ENCODE peak calls at places on chromosomes 7 and 10, in five cellular contexts. U is astrocyte of the cerebellum, E is HFF-Myc, Z is brain microvascular endothelial cell, L is uterus. S is an unnamed sample.

GRCh38 chr7:3408814-3409595 is 108.0 kb downstream of the SDK1 start:
- DNase-seq in E (no peak), L (no peak), U (no peak), Z (peak), S (no peak)

GRCh38 chr7:23467731-23468720 is 2.3 kb downstream of the IGF2BP3 start:
- DNase-seq in U (no peak), E (no peak), Z (no peak), L (no peak), S (no peak)

GRCh38 chr7:83677180-83677866 is 28.4 kb upstream of the SEMA3E start:
- DNase-seq in L (no peak), U (peak), E (peak), Z (peak), S (no peak)

GRCh38 chr10:51879238-51879637 is 179.8 kb upstream of the CSTF2T start:
- DNase-seq in E (peak), U (peak), Z (peak), L (no peak), S (peak)

GRCh38 chr7:128831994-128832879 is 2.0 kb downstream of the FLNC start:
- DNase-seq in L (peak), E (no peak), Z (peak), U (peak), S (peak)

GRCh38 chr7:100152404-100152803 is 3.7 kb downstream of the LAMTOR4 start:
- DNase-seq in Z (no peak), E (no peak), U (no peak), L (no peak), S (no peak)

GRCh38 chr10:43287056-43288007 is 20.5 kb upstream of the RASGEF1A start:
- DNase-seq in E (no peak), L (no peak), U (no peak), Z (no peak), S (no peak)

GRCh38 chr7:91918356-91918755 is 22.3 kb upstream of the AKAP9 start:
- DNase-seq in U (no peak), E (no peak), L (no peak), Z (no peak), S (no peak)

GRCh38 chr7:117112640-117113039 is 159.3 kb downstream of the ST7 start:
- DNase-seq in L (no peak), E (no peak), U (no peak), Z (no peak), S (no peak)

GRCh38 chr10:24468281-24468751 is 255.4 kb downstream of the ARHGAP21 start:
- DNase-seq in L (no peak), E (no peak), U (no peak), Z (no peak), S (no peak)

GRCh38 chr7:30193333-30193943 is 58.7 kb downstream of the MTURN start:
- DNase-seq in E (no peak), L (no peak), Z (no peak), U (no peak), S (no peak)

GRCh38 chr10:51095444-51095843 is 21.2 kb downstream of the PRKG1 start:
- DNase-seq in U (no peak), L (no peak), E (no peak), Z (no peak), S (no peak)

GRCh38 chr7:151671514-151671913 is 151.8 kb upstream of the RHEB start:
- DNase-seq in L (no peak), Z (no peak), U (no peak), E (no peak), S (no peak)

GRCh38 chr10:58701398-58702135 is 188.9 kb downstream of the BICC1 start:
- DNase-seq in L (peak), Z (no peak), U (peak), E (peak), S (no peak)

DNA sequence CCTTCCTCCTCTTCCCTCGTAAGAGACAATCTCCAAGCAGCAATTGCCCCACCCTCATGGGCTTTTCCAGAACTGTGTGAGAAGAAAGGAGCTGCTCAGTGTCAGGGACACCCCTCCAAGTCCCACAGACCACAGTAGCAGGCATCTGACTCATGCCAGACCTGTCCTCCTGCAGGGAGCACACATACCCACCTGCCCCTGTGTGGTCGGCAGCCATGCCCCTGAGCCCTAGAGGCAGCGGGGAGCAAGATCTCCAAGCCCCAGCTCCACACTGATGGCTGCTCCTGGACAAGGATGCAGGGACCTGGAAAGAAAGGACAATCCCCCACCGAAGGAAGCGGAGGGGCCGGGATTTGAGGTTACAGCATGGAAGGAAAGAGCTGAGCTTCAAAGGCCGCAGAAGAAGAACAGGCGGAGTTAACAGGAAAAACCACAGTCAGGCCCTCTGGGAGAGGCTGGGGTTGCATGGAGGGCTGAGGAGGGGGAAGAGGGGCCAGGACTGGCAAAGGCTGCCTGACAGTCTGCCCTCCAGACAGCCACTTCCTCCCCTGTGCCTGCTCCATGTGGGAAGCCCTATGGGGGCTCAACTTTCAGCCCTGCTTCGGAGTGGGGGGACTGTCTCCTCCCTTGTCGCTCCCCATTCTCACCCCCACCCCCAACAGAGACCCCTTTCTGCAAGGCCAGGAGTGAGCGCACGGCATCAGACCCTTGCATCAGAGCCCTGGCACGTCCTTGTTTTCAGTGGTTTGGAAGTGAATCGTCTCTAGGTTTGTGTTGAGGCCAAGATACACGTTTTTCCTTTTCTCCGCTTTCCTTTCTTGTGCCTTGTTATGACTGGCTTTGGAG is 46.8 kb downstream of the ASB13 start:
- DNase-seq in L (no peak), U (peak), Z (no peak), E (no peak), S (peak)
- H3K4me3 ChIP-seq in L (no peak), U (no peak), Z (no peak), E (no peak), S (no peak)

GRCh38 chr7:134458806-134459698 is at the start of gene AKR1B1:
- DNase-seq in Z (peak), U (peak), E (peak), L (peak), S (peak)
- TF ChIP-seq CTCF in Z (peak), U (peak), E (peak), L (peak), S (peak)

GRCh38 chr7:150515248-150515647 is 576 bp downstream of the GIMAP7 start:
- DNase-seq in E (no peak), Z (no peak), L (no peak), U (no peak), S (no peak)
- H3K4me3 ChIP-seq in E (no peak), Z (no peak), L (peak), U (no peak), S (peak)

DNA sequence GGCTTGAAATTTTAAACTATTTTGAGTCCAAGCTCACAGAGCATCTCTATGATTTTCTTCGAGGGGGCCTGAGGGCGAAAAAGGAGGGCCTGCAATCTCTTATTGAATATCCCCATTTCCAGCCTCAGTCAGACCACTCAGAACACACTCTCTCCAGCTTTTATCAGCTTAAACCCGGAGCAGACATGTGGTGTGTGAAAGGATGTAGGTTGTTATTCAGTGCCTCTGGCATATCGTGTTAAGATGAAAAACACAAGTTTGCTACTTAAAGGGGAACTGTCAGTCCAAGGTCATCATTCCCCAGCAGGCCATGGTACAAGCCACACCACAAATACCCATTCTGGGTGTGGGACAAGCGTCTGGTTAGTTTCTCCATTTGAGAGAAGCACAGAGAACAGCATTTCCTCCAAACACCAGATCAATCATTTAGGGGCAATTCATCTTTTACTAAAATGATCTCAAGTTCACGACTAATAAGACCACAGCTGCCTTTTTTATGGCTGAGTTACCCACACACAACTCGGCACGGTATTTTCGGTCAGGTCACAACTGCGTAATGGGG is 188.5 kb downstream of the SEM1 start:
- DNase-seq in L (no peak), U (no peak), E (no peak), Z (no peak), S (no peak)
- TF ChIP-seq CTCF in L (no peak), U (no peak), E (no peak), Z (no peak), S (no peak)

DNA sequence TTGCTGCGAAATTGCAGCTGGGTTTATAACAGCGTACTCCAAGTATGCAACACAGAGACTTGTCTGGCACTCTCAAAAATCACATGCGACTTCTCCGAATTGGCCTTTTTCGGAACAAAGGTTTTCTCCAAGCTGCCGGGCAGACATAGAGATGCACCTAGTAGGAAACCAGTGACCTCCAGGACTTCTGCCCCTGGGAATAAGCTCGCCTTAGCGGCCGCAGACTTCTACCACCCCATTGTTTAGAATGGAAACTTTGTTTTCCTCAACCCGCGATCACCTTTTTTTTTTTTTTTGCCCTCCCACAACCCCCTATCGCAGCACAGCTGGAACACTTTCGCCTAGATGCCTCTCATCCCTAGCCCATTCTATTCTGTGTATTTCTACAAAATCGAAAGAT is 4.9 kb upstream of the HOXA10 start:
- DNase-seq in L (peak), E (no peak), U (no peak), Z (no peak), S (peak)
- H3K4me3 ChIP-seq in L (peak), E (peak), U (no peak), Z (no peak), S (peak)

GRCh38 chr10:13613519-13613918 is 26.8 kb downstream of the PRPF18 start:
- DNase-seq in Z (peak), E (peak), L (no peak), U (peak), S (no peak)
- TF ChIP-seq CTCF in Z (peak), E (peak), L (peak), U (peak), S (peak)

GRCh38 chr7:133290676-133291332 is 37.9 kb downstream of the EXOC4 start:
- DNase-seq in L (no peak), E (no peak), U (no peak), Z (no peak), S (no peak)

GRCh38 chr7:133295484-133295883 is 42.6 kb downstream of the EXOC4 start:
- DNase-seq in L (no peak), E (no peak), U (no peak), Z (no peak), S (no peak)

GRCh38 chr7:133297093-133297492 is 44.2 kb downstream of the EXOC4 start:
- DNase-seq in E (no peak), U (no peak), Z (no peak), L (no peak), S (no peak)

GRCh38 chr7:133293390-133294110 is 40.7 kb downstream of the EXOC4 start:
- DNase-seq in Z (no peak), U (no peak), L (no peak), E (no peak), S (no peak)

GRCh38 chr7:133294234-133294633 is 41.4 kb downstream of the EXOC4 start:
- DNase-seq in E (no peak), Z (no peak), L (no peak), U (no peak), S (no peak)
- H3K4me3 ChIP-seq in E (no peak), Z (no peak), L (no peak), U (no peak), S (no peak)

GRCh38 chr10:128211064-128211504 is 84.9 kb upstream of the MKI67 start:
- DNase-seq in Z (no peak), E (no peak), U (no peak), L (no peak), S (no peak)

GRCh38 chr10:128209862-128210214 is 83.6 kb upstream of the MKI67 start:
- DNase-seq in U (no peak), Z (no peak), L (no peak), E (no peak), S (no peak)

GRCh38 chr10:128211953-128212727 is 85.9 kb upstream of the MKI67 start:
- DNase-seq in U (peak), L (peak), E (peak), Z (peak), S (peak)

GRCh38 chr10:128206676-128207075 is 80.5 kb upstream of the MKI67 start:
- DNase-seq in Z (no peak), E (no peak), U (no peak), L (no peak), S (no peak)

DNA sequence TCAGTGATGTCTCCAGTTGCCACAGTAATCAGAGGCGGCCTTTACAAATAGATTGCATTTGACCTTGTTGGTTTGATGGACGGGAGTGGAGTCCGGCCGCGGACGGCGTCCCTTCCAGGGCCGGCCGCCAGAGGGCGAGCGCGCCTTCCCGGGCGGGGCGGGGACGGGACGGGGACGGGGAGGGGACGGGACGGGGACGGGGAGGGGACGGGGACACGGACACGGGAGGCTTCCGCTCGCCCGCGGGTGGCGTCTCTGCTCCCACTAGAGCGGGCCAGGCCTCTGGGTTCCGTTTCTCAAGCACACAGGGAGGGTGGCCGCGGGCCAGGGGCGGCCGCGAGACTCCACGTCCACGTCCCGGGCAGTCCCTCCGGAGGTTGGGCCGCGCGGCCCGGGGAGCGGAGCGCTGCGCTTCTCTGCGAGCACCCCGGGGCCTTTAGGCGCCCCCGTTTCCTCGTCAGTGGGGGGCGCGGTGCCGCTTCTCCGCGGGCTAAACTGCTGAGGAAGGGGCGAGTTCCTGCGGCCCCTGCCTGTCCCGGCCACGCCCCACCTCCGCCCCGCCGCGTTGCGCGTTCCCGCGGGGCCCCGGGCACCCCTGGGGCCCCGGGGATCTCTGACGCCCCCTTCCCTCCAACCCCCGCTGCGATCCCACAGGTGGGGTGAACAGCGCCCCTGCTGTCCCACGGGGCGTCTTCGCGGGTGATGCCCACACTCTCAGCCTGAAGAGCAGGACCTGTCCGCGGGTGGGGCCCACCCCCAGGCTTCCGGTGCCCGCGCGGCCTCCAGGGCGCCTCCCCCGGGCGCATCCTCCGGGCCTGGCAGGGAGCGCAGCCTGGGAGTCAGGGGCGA is 84.2 kb upstream of the MKI67 start:
- DNase-seq in E (no peak), Z (no peak), L (peak), U (no peak), S (peak)
- TF ChIP-seq CTCF in E (peak), Z (peak), L (peak), U (peak), S (peak)

GRCh38 chr10:100746413-100746931 is 1.1 kb downstream of the PAX2 start:
- DNase-seq in U (no peak), L (no peak), Z (no peak), E (no peak), S (no peak)

GRCh38 chr10:100748251-100749058 is 3.1 kb downstream of the PAX2 start:
- DNase-seq in U (no peak), E (no peak), L (no peak), Z (no peak), S (no peak)

GRCh38 chr10:100749059-100749308 is 3.6 kb downstream of the PAX2 start:
- DNase-seq in Z (no peak), U (no peak), L (no peak), E (no peak), S (no peak)

GRCh38 chr10:100747061-100747825 is 1.9 kb downstream of the PAX2 start:
- DNase-seq in Z (no peak), E (no peak), U (no peak), L (no peak), S (no peak)

DNA sequence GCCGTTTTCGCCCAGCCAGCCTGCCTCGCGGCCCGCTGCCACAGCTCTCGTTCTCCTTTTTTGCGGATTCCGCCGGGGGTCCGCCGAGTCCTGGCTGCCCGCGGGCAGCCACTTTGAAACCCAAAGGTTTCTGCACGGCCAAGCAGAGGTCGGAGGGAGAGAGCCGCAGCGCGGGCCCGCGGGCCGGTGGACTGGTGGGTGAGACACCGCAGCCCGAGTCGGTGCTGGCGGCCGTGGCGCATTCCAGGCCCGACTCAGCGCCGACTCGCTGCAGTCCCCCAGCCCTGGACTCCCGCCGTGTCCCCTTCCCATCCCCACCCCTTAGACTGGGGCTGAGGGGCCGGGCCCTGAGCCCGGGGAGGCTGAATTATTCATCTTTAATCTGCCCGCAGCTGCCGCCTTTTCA is 2.4 kb downstream of the PAX2 start:
- DNase-seq in U (no peak), L (no peak), Z (no peak), E (no peak), S (no peak)
- H3K4me3 ChIP-seq in U (no peak), L (no peak), Z (no peak), E (no peak), S (peak)